ENCODE peak calls at places on chromosomes 1 and 21, in eight cellular contexts. F is breast epithelium, S is mucosa of gallbladder, T is HTR-8/SVneo, E is neural progenitor cell, R is HT-29, K is anterior cingulate cortex, H is DMS79. A is an unnamed sample.

GRCh38 chr21:46317710-46318463 is 5.8 kb downstream of the C21orf58 start:
- DNase-seq in F (no peak), S (peak; percentile 64), T (no peak), E (peak; percentile 25), R (peak; percentile 29), K (no peak), H (peak; percentile 10), A (no peak)

GRCh38 chr1:44256762-44257554 is 43.7 kb downstream of the DMAP1 start:
- DNase-seq in F (no peak), S (no peak), T (no peak), E (no peak), R (no peak), K (no peak), H (no peak), A (no peak)

GRCh38 chr1:2279210-2279639 is 51.1 kb downstream of the SKI start:
- DNase-seq in F (no peak), S (peak; percentile 67), T (peak; percentile 37), E (peak; percentile 91), R (no peak), K (no peak), H (no peak), A (no peak)

GRCh38 chr1:84505167-84506001 is 802 bp upstream of the SPATA1 start:
- DNase-seq in F (peak; percentile 45), S (peak; percentile 54), T (peak; percentile 11), E (peak; percentile 88), R (peak; percentile 75), K (no peak), H (peak; percentile 35), A (no peak)

GRCh38 chr1:180849031-180849775 is 63.5 kb upstream of the KIAA1614 start:
- DNase-seq in F (no peak), S (no peak), T (no peak), E (no peak), R (no peak), K (no peak), H (peak; percentile 31), A (no peak)

GRCh38 chr21:42609806-42610205 is 43.6 kb upstream of the PDE9A start:
- DNase-seq in F (no peak), S (no peak), T (no peak), E (no peak), R (no peak), K (no peak), H (no peak), A (no peak)

GRCh38 chr1:19477284-19478240 is 7.8 kb downstream of the CAPZB start:
- DNase-seq in F (no peak), S (no peak), T (no peak), E (no peak), R (no peak), K (no peak), H (peak; percentile 99), A (no peak)

GRCh38 chr1:244289976-244290375 is 161.7 kb downstream of the ADSS2 start:
- DNase-seq in F (no peak), S (no peak), T (no peak), E (no peak), R (no peak), K (no peak), H (no peak), A (no peak)

GRCh38 chr1:82226198-82226505 is 425.4 kb downstream of the ADGRL2 start:
- DNase-seq in F (no peak), S (no peak), T (no peak), E (no peak), R (no peak), K (no peak), H (peak; percentile 56), A (no peak)

GRCh38 chr21:44706706-44707615 is 4.4 kb downstream of the TSPEAR start:
- DNase-seq in F (no peak), S (no peak), T (no peak), E (peak; percentile 51), R (no peak), K (no peak), H (no peak), A (no peak)